ENCODE peak calls at places on chromosomes 4 and X, in four cellular contexts. One of them, this sample, is unnamed.

GRCh38 chr4:40608628-40609027 is 21.0 kb downstream of the RBM47 start:
- DNase-seq in GM06990: no peak
- DNase-seq in astrocyte: no peak
- DNase-seq in nephron progenitor cell: no peak
- DNase-seq in this sample: no peak

GRCh38 chr4:6986067-6986780 is 56.9 kb upstream of the TADA2B start:
- DNase-seq in astrocyte: peak
- DNase-seq in GM06990: no peak
- DNase-seq in nephron progenitor cell: peak
- DNase-seq in this sample: no peak

GRCh38 chr4:25076625-25077413 is 46.1 kb upstream of the LGI2 start:
- DNase-seq in nephron progenitor cell: no peak
- DNase-seq in astrocyte: no peak
- DNase-seq in GM06990: no peak
- DNase-seq in this sample: no peak

GRCh38 chr4:170805352-170805751 is 715.6 kb upstream of the AADAT start:
- DNase-seq in nephron progenitor cell: no peak
- DNase-seq in astrocyte: no peak
- DNase-seq in GM06990: no peak
- DNase-seq in this sample: no peak

GRCh38 chr4:19700951-19701350 is 550.8 kb upstream of the SLIT2 start:
- DNase-seq in astrocyte: peak
- DNase-seq in GM06990: no peak
- DNase-seq in nephron progenitor cell: no peak
- DNase-seq in this sample: no peak

GRCh38 chr4:86441175-86441960 is 81.5 kb upstream of the MAPK10 start:
- DNase-seq in astrocyte: peak
- DNase-seq in nephron progenitor cell: no peak
- DNase-seq in GM06990: peak
- DNase-seq in this sample: no peak

GRCh38 chr4:146165840-146166239 is 9.7 kb upstream of the LSM6 start:
- DNase-seq in astrocyte: peak
- DNase-seq in GM06990: no peak
- DNase-seq in nephron progenitor cell: no peak
- DNase-seq in this sample: no peak

GRCh38 chr4:140611854-140612253 is 43.1 kb upstream of the UCP1 start:
- DNase-seq in astrocyte: no peak
- DNase-seq in nephron progenitor cell: no peak
- DNase-seq in GM06990: no peak
- DNase-seq in this sample: no peak

GRCh38 chr4:23614284-23614892 is 275.5 kb downstream of the PPARGC1A start:
- DNase-seq in GM06990: no peak
- DNase-seq in astrocyte: peak
- DNase-seq in nephron progenitor cell: no peak
- DNase-seq in this sample: no peak

GRCh38 chrX:17967888-17968287 is 106.8 kb upstream of the RAI2 start:
- DNase-seq in astrocyte: no peak
- DNase-seq in GM06990: no peak
- DNase-seq in nephron progenitor cell: no peak
- DNase-seq in this sample: no peak

GRCh38 chrX:119990995-119991787 is 47.6 kb upstream of the NKAP start:
- DNase-seq in nephron progenitor cell: no peak
- DNase-seq in astrocyte: no peak
- DNase-seq in GM06990: no peak
- DNase-seq in this sample: no peak

GRCh38 chrX:119552508-119552907 is 12.7 kb downstream of the STEEP1 start:
- DNase-seq in astrocyte: peak
- DNase-seq in GM06990: no peak
- DNase-seq in nephron progenitor cell: no peak
- DNase-seq in this sample: no peak

GRCh38 chr4:79141530-79141929 is 184.3 kb downstream of the NAA11 start:
- DNase-seq in astrocyte: no peak
- DNase-seq in nephron progenitor cell: peak
- DNase-seq in GM06990: no peak
- DNase-seq in this sample: no peak

GRCh38 chr4:164748375-164748774 is 5.6 kb upstream of the SMIM31 start:
- DNase-seq in GM06990: no peak
- DNase-seq in astrocyte: peak
- DNase-seq in nephron progenitor cell: no peak
- DNase-seq in this sample: no peak

GRCh38 chrX:106891762-106892161 is 11.4 kb downstream of the RIPPLY1 start:
- DNase-seq in nephron progenitor cell: no peak
- DNase-seq in astrocyte: no peak
- DNase-seq in GM06990: no peak
- DNase-seq in this sample: no peak

GRCh38 chrX:29762006-29762405 is 453.4 kb upstream of the MAGEB2 start:
- DNase-seq in astrocyte: peak
- DNase-seq in nephron progenitor cell: no peak
- DNase-seq in GM06990: no peak
- DNase-seq in this sample: no peak

GRCh38 chr4:186693159-186693815 is 30.4 kb downstream of the FAT1 start:
- DNase-seq in astrocyte: peak
- DNase-seq in GM06990: no peak
- DNase-seq in nephron progenitor cell: no peak
- DNase-seq in this sample: no peak

GRCh38 chr4:134216436-134216835 is 14.8 kb upstream of the PABPC4L start:
- DNase-seq in nephron progenitor cell: no peak
- DNase-seq in GM06990: no peak
- DNase-seq in astrocyte: peak
- DNase-seq in this sample: no peak

GRCh38 chrX:148049441-148049840 is 68.3 kb downstream of the FMR1NB start:
- DNase-seq in nephron progenitor cell: peak
- DNase-seq in GM06990: peak
- DNase-seq in astrocyte: peak
- DNase-seq in this sample: peak

GRCh38 chr4:185115827-185116232 is 27.2 kb upstream of the SLC25A4 start:
- DNase-seq in astrocyte: peak
- DNase-seq in nephron progenitor cell: peak
- DNase-seq in GM06990: no peak
- DNase-seq in this sample: no peak

GRCh38 chrX:37077646-37078433 is 69.7 kb downstream of the FAM47C start:
- DNase-seq in astrocyte: no peak
- DNase-seq in GM06990: no peak
- DNase-seq in nephron progenitor cell: no peak
- DNase-seq in this sample: no peak

GRCh38 chrX:100409316-100410082 is 574 bp downstream of the PCDH19 start:
- DNase-seq in GM06990: no peak
- DNase-seq in astrocyte: no peak
- DNase-seq in nephron progenitor cell: peak
- DNase-seq in this sample: no peak

GRCh38 chr4:158013858-158014257 is 159.0 kb downstream of the GASK1B start:
- DNase-seq in nephron progenitor cell: no peak
- DNase-seq in astrocyte: peak
- DNase-seq in GM06990: no peak
- DNase-seq in this sample: no peak

GRCh38 chrX:1578511-1579173 is 12.8 kb upstream of the AKAP17A start:
- DNase-seq in GM06990: no peak
- DNase-seq in nephron progenitor cell: no peak
- DNase-seq in astrocyte: no peak
- DNase-seq in this sample: no peak

GRCh38 chr4:188295899-188296298 is 156.7 kb downstream of the TRIML1 start:
- DNase-seq in nephron progenitor cell: no peak
- DNase-seq in GM06990: no peak
- DNase-seq in astrocyte: no peak
- DNase-seq in this sample: no peak

GRCh38 chr4:169362607-169363006 is 91.9 kb upstream of the SH3RF1 start:
- DNase-seq in nephron progenitor cell: no peak
- DNase-seq in astrocyte: no peak
- DNase-seq in GM06990: no peak
- DNase-seq in this sample: no peak

GRCh38 chrX:131821945-131822622 is 201.0 kb upstream of the STK26 start:
- DNase-seq in nephron progenitor cell: no peak
- DNase-seq in GM06990: peak
- DNase-seq in astrocyte: peak
- DNase-seq in this sample: no peak

GRCh38 chrX:83535417-83536244 is 27.5 kb downstream of the POU3F4 start:
- DNase-seq in GM06990: peak
- DNase-seq in nephron progenitor cell: no peak
- DNase-seq in astrocyte: peak
- DNase-seq in this sample: no peak

GRCh38 chrX:83529950-83530349 is 21.9 kb downstream of the POU3F4 start:
- DNase-seq in nephron progenitor cell: no peak
- DNase-seq in astrocyte: no peak
- DNase-seq in GM06990: no peak
- DNase-seq in this sample: no peak
- TF ChIP-seq CTCF in nephron progenitor cell: no peak
- TF ChIP-seq CTCF in astrocyte: no peak
- TF ChIP-seq CTCF in GM06990: no peak
- TF ChIP-seq CTCF in this sample: no peak

DNA sequence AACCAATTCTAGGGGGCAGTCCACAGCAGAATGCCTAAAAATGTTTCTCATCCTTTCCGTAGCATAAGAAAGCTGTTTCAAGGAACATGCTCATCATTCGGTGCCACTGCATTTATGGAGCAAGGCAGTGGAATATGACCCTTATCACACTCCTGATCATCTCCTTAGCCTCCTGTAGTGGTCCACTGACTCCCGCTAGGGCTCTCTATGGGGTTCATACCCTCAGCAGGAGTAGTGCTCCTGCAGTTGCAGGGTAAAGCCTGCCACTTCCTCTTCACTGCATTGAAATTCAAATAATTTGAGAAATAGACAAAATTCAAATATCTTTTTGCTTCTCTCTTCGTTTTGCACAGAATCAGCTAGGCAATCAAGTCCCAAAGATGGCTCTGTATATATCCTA is 107.0 kb downstream of the NDST3 start:
- DNase-seq in nephron progenitor cell: no peak
- DNase-seq in GM06990: no peak
- DNase-seq in astrocyte: no peak
- DNase-seq in this sample: no peak
- TF ChIP-seq CTCF in nephron progenitor cell: no peak
- TF ChIP-seq CTCF in GM06990: no peak
- TF ChIP-seq CTCF in astrocyte: no peak
- TF ChIP-seq CTCF in this sample: no peak

GRCh38 chr4:131427000-131427399 is 1722.1 kb upstream of the PCDH10 start:
- DNase-seq in nephron progenitor cell: no peak
- DNase-seq in astrocyte: peak
- DNase-seq in GM06990: no peak
- DNase-seq in this sample: no peak

GRCh38 chr4:131426023-131426758 is 1722.9 kb upstream of the PCDH10 start:
- DNase-seq in astrocyte: no peak
- DNase-seq in GM06990: peak
- DNase-seq in nephron progenitor cell: no peak
- DNase-seq in this sample: no peak

DNA sequence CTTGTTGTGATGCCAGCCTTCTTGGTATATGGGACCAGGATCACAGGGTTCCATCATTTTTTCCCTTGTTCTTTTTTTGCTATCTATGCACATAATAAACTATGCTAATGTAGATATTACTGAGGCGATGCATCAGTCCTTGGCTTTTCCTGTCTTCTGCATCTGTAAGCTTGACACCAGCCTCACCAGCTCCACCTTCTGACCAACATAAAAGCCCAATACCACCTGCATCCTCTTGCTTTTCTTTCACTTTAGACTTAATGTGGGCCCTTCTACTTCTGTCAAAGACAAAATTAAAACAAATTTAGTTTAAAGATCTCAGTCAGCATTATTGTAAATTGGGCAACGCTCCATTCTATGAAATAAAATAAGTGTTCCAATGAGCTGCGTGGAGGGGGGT is 1718.8 kb upstream of the PCDH10 start:
- DNase-seq in astrocyte: no peak
- DNase-seq in nephron progenitor cell: no peak
- DNase-seq in GM06990: no peak
- DNase-seq in this sample: no peak
- TF ChIP-seq CTCF in astrocyte: no peak
- TF ChIP-seq CTCF in nephron progenitor cell: no peak
- TF ChIP-seq CTCF in GM06990: no peak
- TF ChIP-seq CTCF in this sample: no peak

DNA sequence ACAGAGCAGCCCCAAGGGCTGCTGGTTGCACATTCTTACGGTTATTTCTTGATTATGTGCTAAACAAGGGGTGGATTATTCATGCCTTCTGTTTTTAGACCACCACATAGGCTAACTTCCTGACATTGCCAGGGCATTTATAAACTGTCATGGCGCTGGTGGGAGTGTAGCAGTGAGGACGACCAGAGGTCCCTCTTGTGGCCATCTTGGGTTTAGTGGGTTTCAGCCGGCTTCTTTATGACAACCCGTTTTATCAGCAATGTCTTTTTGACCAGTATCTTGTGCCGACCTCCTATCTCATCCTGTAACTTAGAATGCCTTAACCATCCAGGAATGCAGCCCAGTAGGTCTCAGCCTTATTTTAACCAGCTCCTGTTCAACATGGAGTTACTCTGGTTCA is 212.4 kb upstream of the GRID2 start:
- DNase-seq in nephron progenitor cell: no peak
- DNase-seq in GM06990: no peak
- DNase-seq in astrocyte: no peak
- DNase-seq in this sample: no peak
- TF ChIP-seq CTCF in nephron progenitor cell: no peak
- TF ChIP-seq CTCF in GM06990: no peak
- TF ChIP-seq CTCF in astrocyte: no peak
- TF ChIP-seq CTCF in this sample: peak

DNA sequence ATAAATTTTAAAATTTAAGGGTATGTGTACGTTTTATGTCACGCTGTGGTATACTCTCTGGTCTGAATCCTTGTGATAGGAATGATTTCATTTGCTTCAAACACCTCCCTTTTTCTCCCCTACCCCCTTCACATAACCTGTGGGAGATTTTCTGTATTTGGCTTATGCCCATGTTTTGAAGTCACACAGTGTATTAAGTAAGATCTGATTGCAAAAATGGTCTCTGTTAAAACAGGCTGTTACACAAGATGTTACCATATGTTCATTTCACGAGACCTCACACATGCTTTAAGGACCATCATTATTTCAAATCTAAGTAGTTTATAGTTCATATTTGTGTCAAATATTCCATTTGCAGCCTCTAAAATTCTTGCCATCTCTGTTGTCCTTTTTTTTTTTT is 63.5 kb downstream of the TMEM131L start:
- DNase-seq in GM06990: no peak
- DNase-seq in nephron progenitor cell: no peak
- DNase-seq in astrocyte: no peak
- DNase-seq in this sample: no peak
- TF ChIP-seq CTCF in GM06990: no peak
- TF ChIP-seq CTCF in nephron progenitor cell: no peak
- TF ChIP-seq CTCF in astrocyte: no peak
- TF ChIP-seq CTCF in this sample: no peak